ENCODE peak calls at places on chromosomes 5 and 9, in eight cellular contexts. K is upper lobe of left lung, N is adrenal gland, Y is A673, M is fibroblast of pulmonary artery, F is WTC11, E is transverse colon, O is fibroblast of the aortic adventitia. D is an unnamed sample.

GRCh38 chr5:180825768-180826525 is 23.3 kb upstream of the MGAT1 start:
- DNase-seq in K (no peak), O (peak), F (no peak), Y (peak), M (peak), E (peak), N (peak), D (peak)

GRCh38 chr5:180523629-180524466 is 29.7 kb downstream of the CNOT6 start:
- DNase-seq in Y (peak), O (no peak), K (no peak), N (no peak), F (no peak), E (no peak), M (peak), D (no peak)

GRCh38 chr9:84258371-84258770 is 82.2 kb downstream of the SLC28A3 start:
- DNase-seq in N (peak), F (no peak), Y (no peak), K (no peak), E (no peak), O (no peak), M (no peak), D (no peak)

GRCh38 chr9:2210201-2210600 is 195.1 kb downstream of the SMARCA2 start:
- DNase-seq in O (peak), K (no peak), E (no peak), M (no peak), F (no peak), N (no peak), Y (no peak), D (no peak)

GRCh38 chr9:133944746-133945135 is 47.4 kb downstream of the VAV2 start:
- DNase-seq in O (peak), F (no peak), E (no peak), N (peak), Y (no peak), K (peak), M (peak), D (peak)

GRCh38 chr5:122870219-122870856 is 24.9 kb downstream of the SNX24 start:
- DNase-seq in Y (peak), F (no peak), E (no peak), N (no peak), K (no peak), M (peak), O (peak), D (no peak)

GRCh38 chr5:168649306-168649705 is 70.1 kb upstream of the PANK3 start:
- DNase-seq in K (no peak), Y (no peak), F (no peak), O (no peak), N (no peak), E (no peak), M (no peak), D (no peak)

GRCh38 chr9:89795555-89796195 is 190.9 kb downstream of the GADD45G start:
- DNase-seq in O (no peak), Y (no peak), E (no peak), K (no peak), N (no peak), M (no peak), F (no peak), D (no peak)

GRCh38 chr5:107820339-107820880 is 149.7 kb upstream of the EFNA5 start:
- DNase-seq in K (no peak), M (no peak), N (no peak), E (no peak), F (no peak), O (peak), Y (peak), D (no peak)

GRCh38 chr5:10406636-10407035 is 35.0 kb upstream of the ROPN1L start:
- DNase-seq in E (no peak), F (no peak), M (no peak), N (no peak), Y (peak), O (no peak), K (no peak), D (no peak)

GRCh38 chr5:149938272-149938671 is 6.3 kb downstream of the PDE6A start:
- DNase-seq in N (peak), M (peak), K (no peak), F (no peak), E (peak), Y (peak), O (peak), D (no peak)

GRCh38 chr9:88534456-88535225 is at the start of gene NXNL2:
- DNase-seq in F (peak), Y (peak), N (peak), E (peak), O (peak), M (peak), K (peak), D (peak)

GRCh38 chr5:157998021-157998504 is 139.1 kb upstream of the CLINT1 start:
- DNase-seq in E (no peak), K (no peak), M (no peak), Y (peak), O (no peak), F (no peak), N (no peak), D (no peak)

GRCh38 chr5:157993201-157993600 is 134.3 kb upstream of the CLINT1 start:
- DNase-seq in F (no peak), N (no peak), M (no peak), Y (no peak), K (no peak), E (no peak), O (no peak), D (no peak)

GRCh38 chr5:157994271-157994691 is 135.3 kb upstream of the CLINT1 start:
- DNase-seq in M (no peak), F (no peak), Y (no peak), O (no peak), K (no peak), N (no peak), E (no peak), D (no peak)

GRCh38 chr5:157990583-157991181 is 131.7 kb upstream of the CLINT1 start:
- DNase-seq in Y (no peak), E (no peak), K (no peak), M (no peak), F (no peak), O (no peak), N (no peak), D (no peak)

GRCh38 chr5:157994906-157995519 is 136.1 kb upstream of the CLINT1 start:
- DNase-seq in K (no peak), M (peak), O (peak), Y (peak), E (peak), F (peak), N (peak), D (peak)
- TF ChIP-seq CTCF in K (peak), M (peak), O (peak), Y (peak), E (peak), F (peak), N (peak), D (peak)

GRCh38 chr5:133754575-133755169 is 142.3 kb upstream of the FSTL4 start:
- DNase-seq in K (no peak), N (peak), F (peak), M (peak), Y (peak), O (peak), E (peak), D (no peak)
- TF ChIP-seq CTCF in K (peak), N (peak), F (no peak), M (peak), Y (peak), O (peak), E (no peak), D (no peak)

DNA sequence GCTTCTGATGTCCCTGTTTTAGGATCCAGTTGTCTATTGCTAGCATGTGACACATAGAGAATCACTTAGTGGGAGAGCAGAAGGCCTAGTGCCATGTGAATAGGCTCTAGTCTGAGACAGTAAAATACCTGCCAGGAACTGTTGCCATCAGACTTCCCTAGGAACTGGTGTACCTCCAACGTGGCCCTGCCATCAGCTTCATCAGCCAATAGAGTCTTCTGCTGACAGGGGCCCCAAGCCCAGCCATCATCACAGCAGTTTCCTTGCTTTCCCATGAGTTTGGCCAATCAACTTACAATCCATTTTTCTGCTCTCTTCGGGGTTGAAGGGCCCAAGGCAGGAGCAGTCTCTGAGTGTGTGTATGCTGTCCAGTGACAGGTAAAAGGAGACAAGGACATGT is 128.4 kb upstream of the ADRA1B start:
- DNase-seq in O (no peak), F (no peak), M (no peak), E (no peak), K (no peak), N (no peak), Y (no peak), D (no peak)
- TF ChIP-seq CTCF in O (no peak), F (no peak), M (no peak), E (no peak), K (no peak), N (no peak), Y (no peak), D (no peak)

DNA sequence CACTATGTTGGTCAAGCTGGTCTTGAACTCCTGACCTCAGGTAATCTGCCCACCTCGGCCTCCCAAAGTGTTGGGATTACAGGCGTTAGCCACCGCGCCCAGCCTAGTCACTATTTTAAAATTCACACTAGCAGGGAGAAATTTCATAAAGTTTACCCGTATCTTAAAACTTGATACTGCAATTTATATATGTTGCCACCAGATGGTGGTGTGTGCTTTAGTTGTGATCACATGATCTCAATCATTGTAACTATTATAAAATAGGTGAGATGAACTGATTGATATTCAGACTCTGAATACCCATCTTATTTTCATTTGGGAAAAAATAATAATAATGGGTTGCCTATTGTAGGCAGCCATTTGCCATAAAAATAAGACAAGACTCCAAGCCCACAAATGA is 1330.4 kb upstream of the WWC1 start:
- DNase-seq in F (no peak), O (no peak), M (no peak), E (no peak), Y (peak), K (no peak), N (no peak), D (no peak)
- TF ChIP-seq CTCF in F (peak), O (no peak), M (no peak), E (peak), Y (peak), K (no peak), N (no peak), D (no peak)

GRCh38 chr5:141636106-141636412 is 590 bp downstream of the HDAC3 start:
- DNase-seq in Y (no peak), E (no peak), M (no peak), K (no peak), F (no peak), N (no peak), O (no peak), D (no peak)
- TF ChIP-seq CTCF in Y (no peak), E (no peak), M (no peak), K (no peak), F (no peak), N (no peak), O (no peak), D (no peak)

GRCh38 chr9:698937-699336 is 142.6 kb upstream of the DMRT1 start:
- DNase-seq in Y (peak), M (no peak), N (no peak), O (no peak), F (no peak), E (no peak), K (no peak), D (no peak)

GRCh38 chr9:698276-698675 is 143.2 kb upstream of the DMRT1 start:
- DNase-seq in Y (no peak), O (peak), N (no peak), E (no peak), K (no peak), F (no peak), M (peak), D (no peak)

GRCh38 chr9:694499-695154 is 146.9 kb upstream of the DMRT1 start:
- DNase-seq in O (peak), E (no peak), N (no peak), K (no peak), F (no peak), M (peak), Y (no peak), D (no peak)

GRCh38 chr9:695252-695651 is 146.2 kb upstream of the DMRT1 start:
- DNase-seq in K (no peak), E (no peak), Y (no peak), F (no peak), N (no peak), O (no peak), M (no peak), D (no peak)

GRCh38 chr9:696332-697090 is 145.0 kb upstream of the DMRT1 start:
- DNase-seq in O (peak), K (no peak), M (peak), N (peak), E (no peak), F (no peak), Y (peak), D (peak)
- TF ChIP-seq CTCF in O (peak), K (no peak), M (peak), N (no peak), E (no peak), F (no peak), Y (no peak), D (peak)

GRCh38 chr5:139473565-139473964 is 2.8 kb downstream of the SMIM33 start:
- DNase-seq in F (no peak), N (no peak), K (no peak), E (no peak), O (peak), Y (no peak), M (peak), D (no peak)
- TF ChIP-seq CTCF in F (no peak), N (no peak), K (no peak), E (no peak), O (peak), Y (no peak), M (no peak), D (no peak)

DNA sequence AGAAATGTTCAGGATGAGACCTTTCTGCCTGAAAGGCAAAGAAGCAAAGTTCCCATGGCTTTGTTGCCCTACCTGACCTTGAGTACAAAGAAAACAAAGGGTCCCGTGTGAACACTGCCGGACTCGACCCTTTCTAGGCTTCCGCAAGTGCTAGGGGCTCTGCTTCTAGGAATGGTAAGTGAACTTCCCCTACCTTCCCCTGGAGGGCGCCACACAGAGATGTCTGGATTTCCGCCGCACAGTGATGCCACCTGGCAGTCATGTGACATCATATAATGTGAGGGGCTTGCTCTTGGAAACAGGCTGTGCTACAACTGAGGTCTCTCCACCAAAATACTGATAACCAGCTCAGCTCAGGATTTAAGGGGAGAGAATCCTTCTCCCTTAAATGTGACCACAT is 56.6 kb downstream of the HSD17B3 start:
- DNase-seq in N (no peak), F (peak), K (no peak), E (no peak), Y (peak), M (no peak), O (no peak), D (no peak)
- TF ChIP-seq CTCF in N (no peak), F (peak), K (no peak), E (no peak), Y (peak), M (no peak), O (no peak), D (no peak)

DNA sequence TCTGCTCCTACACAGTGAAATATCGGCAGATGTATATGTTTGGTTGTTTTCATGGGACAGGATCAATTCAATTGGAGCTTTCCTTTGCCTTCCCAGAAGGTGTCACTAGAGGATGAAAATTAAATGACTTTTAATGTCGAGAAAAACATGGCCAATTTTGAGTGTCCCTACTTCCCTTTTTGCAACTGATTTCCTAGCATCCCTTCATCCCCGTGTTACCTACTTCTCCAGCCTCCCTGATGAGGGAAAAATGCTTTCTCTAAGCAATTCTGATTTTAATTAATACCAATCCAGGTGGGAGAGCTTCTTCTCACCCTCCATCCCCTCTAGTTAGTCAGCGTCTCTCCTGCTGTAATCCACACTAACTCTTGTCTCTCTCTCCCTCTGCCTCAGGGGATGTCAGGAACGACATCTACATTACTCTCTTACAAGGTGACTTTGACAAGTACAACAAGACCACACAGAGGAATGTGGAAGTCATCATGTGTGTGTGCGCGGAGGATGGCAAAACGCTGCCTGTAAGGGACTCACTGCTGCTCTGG is 64.9 kb downstream of the DOCK2 start:
- DNase-seq in E (no peak), M (peak), O (peak), N (no peak), Y (peak), F (no peak), K (no peak), D (no peak)
- TF ChIP-seq CTCF in E (no peak), M (peak), O (peak), N (peak), Y (peak), F (no peak), K (no peak), D (peak)

D was measured in breast epithelium.